ENCODE peak calls at places on chromosomes 7 and 10, in seven cellular contexts. F is GM23338, E is thoracic aorta, I is A549, B is heart left ventricle, U is astrocyte, Z is adipocyte. D is an unnamed sample.

GRCh38 chr7:116357776-116358670 is 141.5 kb upstream of the CAV2 start:
- DNase-seq in F (no peak), E (no peak), U (peak; percentile 39), B (no peak), I (peak; percentile 34), Z (no peak), D (no peak)

GRCh38 chr10:120689766-120690539 is 161.2 kb upstream of the WDR11 start:
- DNase-seq in U (peak; percentile 3), B (no peak), Z (no peak), I (no peak), F (no peak), E (no peak), D (no peak)

GRCh38 chr7:119925890-119926289 is 347.1 kb upstream of the KCND2 start:
- DNase-seq in E (no peak), Z (no peak), F (no peak), U (no peak), B (no peak), I (no peak), D (no peak)

GRCh38 chr10:45553613-45554012 is 119.0 kb downstream of the ZFAND4 start:
- DNase-seq in B (no peak), U (no peak), I (no peak), F (no peak), E (no peak), Z (no peak), D (no peak)

GRCh38 chr7:55427800-55428199 is 62.7 kb downstream of the LANCL2 start:
- DNase-seq in I (no peak), F (peak; percentile 19), U (no peak), Z (no peak), B (no peak), E (no peak), D (no peak)

GRCh38 chr10:26503911-26504310 is 65.8 kb downstream of the APBB1IP start:
- DNase-seq in E (no peak), Z (no peak), B (no peak), U (no peak), F (peak; percentile 66), I (peak; percentile 28), D (no peak)

GRCh38 chr7:70076325-70076724 is 478.1 kb downstream of the AUTS2 start:
- DNase-seq in F (no peak), E (no peak), Z (no peak), U (no peak), B (no peak), I (no peak), D (no peak)

GRCh38 chr7:100859856-100860255 is 7.3 kb upstream of the TRIP6 start:
- DNase-seq in F (no peak), Z (no peak), I (no peak), U (no peak), E (no peak), B (no peak), D (no peak)

GRCh38 chr7:100127866-100128601 is 1.3 kb downstream of the MBLAC1 start:
- DNase-seq in Z (peak; percentile 24), E (no peak), I (no peak), B (no peak), U (no peak), F (peak; percentile 58), D (no peak)

GRCh38 chr7:89837515-89837914 is 316.8 kb upstream of the STEAP1 start:
- DNase-seq in Z (no peak), I (no peak), F (no peak), B (no peak), E (no peak), U (peak; percentile 4), D (no peak)

GRCh38 chr10:51137741-51138529 is 63.6 kb downstream of the PRKG1 start:
- DNase-seq in B (no peak), Z (peak; percentile 35), F (no peak), E (no peak), I (no peak), U (peak; percentile 52), D (no peak)

GRCh38 chr7:157688439-157689268 is 351.9 kb downstream of the DNAJB6 start:
- DNase-seq in E (no peak), B (no peak), Z (no peak), U (no peak), F (no peak), I (no peak), D (no peak)

GRCh38 chr10:70715853-70716795 is 43.8 kb downstream of the ADAMTS14 start:
- DNase-seq in Z (peak; percentile 29), U (peak; percentile 21), E (no peak), I (peak; percentile 19), F (peak; percentile 34), B (peak; percentile 24), D (no peak)

GRCh38 chr10:102715880-102716279 is 1.4 kb downstream of the SFXN2 start:
- DNase-seq in F (no peak), B (no peak), U (no peak), Z (no peak), E (no peak), I (no peak), D (no peak)

GRCh38 chr7:150927954-150928340 is 50.2 kb downstream of the KCNH2 start:
- DNase-seq in U (no peak), Z (no peak), I (peak; percentile 27), E (no peak), F (no peak), B (no peak), D (no peak)

GRCh38 chr10:60141916-60142559 is 235.7 kb upstream of the CCDC6 start:
- DNase-seq in U (no peak), B (no peak), Z (no peak), E (no peak), F (peak; percentile 28), I (no peak), D (no peak)

GRCh38 chr7:120725376-120726039 is 132.4 kb downstream of the TSPAN12 start:
- DNase-seq in E (no peak), B (no peak), U (peak; percentile 28), Z (peak; percentile 76), F (peak; percentile 82), I (peak; percentile 23), D (no peak)

GRCh38 chr10:909831-910230 is 21.7 kb downstream of the LARP4B start:
- DNase-seq in Z (peak; percentile 77), E (no peak), I (no peak), F (peak; percentile 67), U (peak; percentile 66), B (peak; percentile 22), D (no peak)

GRCh38 chr7:36161996-36162395 is 8.9 kb downstream of the EEPD1 start:
- DNase-seq in U (peak; percentile 27), I (peak; percentile 31), B (no peak), Z (no peak), E (no peak), F (no peak), D (no peak)

GRCh38 chr10:15436696-15437095 is 65.6 kb upstream of the FAM171A1 start:
- DNase-seq in F (no peak), B (no peak), E (no peak), I (peak; percentile 23), Z (peak; percentile 65), U (peak; percentile 49), D (no peak)

GRCh38 chr10:95832216-95833037 is 75.3 kb upstream of the CC2D2B start:
- DNase-seq in F (no peak), E (no peak), U (no peak), Z (no peak), I (no peak), B (no peak), D (no peak)
- H3K4me1 ChIP-seq in F (no peaks in the 10 kb centered on the region), E (peaks cover 27% of the 10 kb centered on the region), U (no peaks in the 10 kb centered on the region), Z (no peaks in the 10 kb centered on the region), I (no peaks in the 10 kb centered on the region), B (peaks cover 5% of the 10 kb centered on the region), D (no peaks in the 10 kb centered on the region)

GRCh38 chr10:34188221-34188620 is 626.9 kb downstream of the PARD3 start:
- DNase-seq in U (no peak), B (no peak), F (no peak), I (no peak), E (no peak), Z (no peak), D (no peak)
- H3K4me1 ChIP-seq in U (peaks cover 25% of the 10 kb centered on the region), B (peaks cover 8% of the 10 kb centered on the region), F (peaks cover 68% of the 10 kb centered on the region), I (peaks cover 11% of the 10 kb centered on the region), E (peaks cover 9% of the 10 kb centered on the region), Z (no peaks in the 10 kb centered on the region), D (peaks cover 14% of the 10 kb centered on the region)

DNA sequence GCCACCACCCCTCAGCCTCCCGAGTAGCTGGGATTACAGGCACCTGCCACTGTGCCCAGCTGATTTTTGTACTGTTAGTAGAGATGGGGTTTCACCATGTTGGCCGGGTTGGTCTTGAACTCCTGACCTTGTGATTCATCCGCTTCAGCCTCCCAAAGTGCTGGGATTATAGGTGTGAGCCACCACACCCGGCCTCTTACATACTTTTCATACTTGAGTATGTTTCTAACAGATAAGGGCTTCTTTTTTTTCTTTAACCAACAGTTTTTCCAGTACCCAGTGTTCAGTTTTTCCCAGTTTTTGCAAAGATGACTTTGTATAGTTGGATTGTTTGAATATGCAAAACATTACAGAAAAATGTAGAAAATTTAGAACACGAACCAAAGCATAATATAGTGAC is 7.7 kb downstream of the EIF4H start:
- DNase-seq in Z (no peak), E (no peak), U (peak; percentile 45), B (no peak), F (no peak), I (no peak), D (no peak)
- H3K4me1 ChIP-seq in Z (peaks cover 75% of the 10 kb centered on the region), E (peaks cover 98% of the 10 kb centered on the region), U (peaks cover 34% of the 10 kb centered on the region), B (peaks cover 89% of the 10 kb centered on the region), F (peaks cover 41% of the 10 kb centered on the region), I (peaks cover 33% of the 10 kb centered on the region), D (no peaks in the 10 kb centered on the region)

GRCh38 chr7:44463169-44463808 is 27.2 kb downstream of the NUDCD3 start:
- DNase-seq in E (no peak), U (no peak), I (peak; percentile 16), F (peak; percentile 15), Z (peak; percentile 27), B (no peak), D (no peak)
- H3K4me1 ChIP-seq in E (peaks cover 45% of the 10 kb centered on the region), U (peaks cover 26% of the 10 kb centered on the region), I (no peaks in the 10 kb centered on the region), F (no peaks in the 10 kb centered on the region), Z (peaks cover 24% of the 10 kb centered on the region), B (peaks cover 43% of the 10 kb centered on the region), D (no peaks in the 10 kb centered on the region)